ENCODE peak calls at places on chromosome 13, in six cellular contexts. One of them, this sample, is unnamed.
A peak's percentile ranks its signal among the peaks of the same experiment; 100 is the strongest.

GRCh38 chr13:42011601-42012401 is 36.6 kb upstream of the DGKH start:
- DNase-seq in activated naive CD4-positive, alpha-beta T cell treated with anti-CD3 and anti-CD28 coated beads, Interleukin-2, amount 10 ng/mL, durations not matched to agents 7 days and 5 days: no peak
- DNase-seq in NCI-H748 treated with DMSO at 0.1 percent for 48 hours: no peak
- DNase-seq in GOT3: no peak
- DNase-seq in left colon: peak; percentile 33
- DNase-seq in osteocyte: no peak
- DNase-seq in this sample: no peak

GRCh38 chr13:29484796-29485195 is 110.7 kb downstream of the SLC7A1 start:
- DNase-seq in GOT3: no peak
- DNase-seq in left colon: no peak
- DNase-seq in osteocyte: no peak
- DNase-seq in activated naive CD4-positive, alpha-beta T cell treated with anti-CD3 and anti-CD28 coated beads, Interleukin-2, amount 10 ng/mL, durations not matched to agents 7 days and 5 days: no peak
- DNase-seq in NCI-H748 treated with DMSO at 0.1 percent for 48 hours: no peak
- DNase-seq in this sample: no peak

GRCh38 chr13:80338781-80339577 is 1.9 kb downstream of the SPRY2 start:
- DNase-seq in GOT3: peak; percentile 13
- DNase-seq in osteocyte: peak; percentile 88
- DNase-seq in left colon: peak; percentile 73
- DNase-seq in activated naive CD4-positive, alpha-beta T cell treated with anti-CD3 and anti-CD28 coated beads, Interleukin-2, amount 10 ng/mL, durations not matched to agents 7 days and 5 days: no peak
- DNase-seq in NCI-H748 treated with DMSO at 0.1 percent for 48 hours: peak; percentile 60
- DNase-seq in this sample: peak; percentile 76

GRCh38 chr13:90686438-90686837 is 661.0 kb upstream of the MIR17HG start:
- DNase-seq in osteocyte: no peak
- DNase-seq in NCI-H748 treated with DMSO at 0.1 percent for 48 hours: no peak
- DNase-seq in left colon: no peak
- DNase-seq in GOT3: no peak
- DNase-seq in activated naive CD4-positive, alpha-beta T cell treated with anti-CD3 and anti-CD28 coated beads, Interleukin-2, amount 10 ng/mL, durations not matched to agents 7 days and 5 days: no peak
- DNase-seq in this sample: no peak

GRCh38 chr13:38213307-38213706 is 136.3 kb upstream of the UFM1 start:
- DNase-seq in left colon: no peak
- DNase-seq in activated naive CD4-positive, alpha-beta T cell treated with anti-CD3 and anti-CD28 coated beads, Interleukin-2, amount 10 ng/mL, durations not matched to agents 7 days and 5 days: no peak
- DNase-seq in osteocyte: no peak
- DNase-seq in NCI-H748 treated with DMSO at 0.1 percent for 48 hours: no peak
- DNase-seq in GOT3: no peak
- DNase-seq in this sample: no peak

GRCh38 chr13:74259641-74260040 is 125.4 kb upstream of the KLF12 start:
- DNase-seq in osteocyte: no peak
- DNase-seq in GOT3: no peak
- DNase-seq in left colon: no peak
- DNase-seq in NCI-H748 treated with DMSO at 0.1 percent for 48 hours: no peak
- DNase-seq in activated naive CD4-positive, alpha-beta T cell treated with anti-CD3 and anti-CD28 coated beads, Interleukin-2, amount 10 ng/mL, durations not matched to agents 7 days and 5 days: no peak
- DNase-seq in this sample: no peak

GRCh38 chr13:23488442-23488841 is 54.9 kb upstream of the SACS start:
- DNase-seq in GOT3: no peak
- DNase-seq in activated naive CD4-positive, alpha-beta T cell treated with anti-CD3 and anti-CD28 coated beads, Interleukin-2, amount 10 ng/mL, durations not matched to agents 7 days and 5 days: no peak
- DNase-seq in left colon: no peak
- DNase-seq in NCI-H748 treated with DMSO at 0.1 percent for 48 hours: peak; percentile 99
- DNase-seq in osteocyte: no peak
- DNase-seq in this sample: no peak

GRCh38 chr13:106284358-106284757 is 251.1 kb downstream of the EFNB2 start:
- DNase-seq in activated naive CD4-positive, alpha-beta T cell treated with anti-CD3 and anti-CD28 coated beads, Interleukin-2, amount 10 ng/mL, durations not matched to agents 7 days and 5 days: no peak
- DNase-seq in GOT3: no peak
- DNase-seq in NCI-H748 treated with DMSO at 0.1 percent for 48 hours: no peak
- DNase-seq in osteocyte: no peak
- DNase-seq in left colon: no peak
- DNase-seq in this sample: no peak

GRCh38 chr13:20993211-20993610 is 68.2 kb downstream of the LATS2 start:
- DNase-seq in activated naive CD4-positive, alpha-beta T cell treated with anti-CD3 and anti-CD28 coated beads, Interleukin-2, amount 10 ng/mL, durations not matched to agents 7 days and 5 days: no peak
- DNase-seq in GOT3: no peak
- DNase-seq in osteocyte: no peak
- DNase-seq in NCI-H748 treated with DMSO at 0.1 percent for 48 hours: no peak
- DNase-seq in left colon: no peak
- DNase-seq in this sample: no peak

GRCh38 chr13:99968521-99969367 is 2.8 kb downstream of the ZIC5 start:
- DNase-seq in left colon: no peak
- DNase-seq in activated naive CD4-positive, alpha-beta T cell treated with anti-CD3 and anti-CD28 coated beads, Interleukin-2, amount 10 ng/mL, durations not matched to agents 7 days and 5 days: no peak
- DNase-seq in GOT3: no peak
- DNase-seq in NCI-H748 treated with DMSO at 0.1 percent for 48 hours: no peak
- DNase-seq in osteocyte: no peak
- DNase-seq in this sample: no peak

GRCh38 chr13:39578821-39579291 is 24.1 kb downstream of the LHFPL6 start:
- DNase-seq in NCI-H748 treated with DMSO at 0.1 percent for 48 hours: no peak
- DNase-seq in osteocyte: no peak
- DNase-seq in left colon: no peak
- DNase-seq in activated naive CD4-positive, alpha-beta T cell treated with anti-CD3 and anti-CD28 coated beads, Interleukin-2, amount 10 ng/mL, durations not matched to agents 7 days and 5 days: no peak
- DNase-seq in GOT3: no peak
- DNase-seq in this sample: no peak

GRCh38 chr13:80389073-80390038 is 48.4 kb upstream of the SPRY2 start:
- DNase-seq in activated naive CD4-positive, alpha-beta T cell treated with anti-CD3 and anti-CD28 coated beads, Interleukin-2, amount 10 ng/mL, durations not matched to agents 7 days and 5 days: no peak
- DNase-seq in osteocyte: no peak
- DNase-seq in GOT3: no peak
- DNase-seq in NCI-H748 treated with DMSO at 0.1 percent for 48 hours: no peak
- DNase-seq in left colon: no peak
- DNase-seq in this sample: no peak

GRCh38 chr13:51063909-51064308 is 47.2 kb downstream of the C13orf42 start:
- DNase-seq in left colon: no peak
- DNase-seq in NCI-H748 treated with DMSO at 0.1 percent for 48 hours: no peak
- DNase-seq in GOT3: no peak
- DNase-seq in osteocyte: no peak
- DNase-seq in activated naive CD4-positive, alpha-beta T cell treated with anti-CD3 and anti-CD28 coated beads, Interleukin-2, amount 10 ng/mL, durations not matched to agents 7 days and 5 days: no peak
- DNase-seq in this sample: no peak

GRCh38 chr13:34207334-34207733 is 389.4 kb downstream of the RFC3 start:
- DNase-seq in NCI-H748 treated with DMSO at 0.1 percent for 48 hours: no peak
- DNase-seq in GOT3: no peak
- DNase-seq in osteocyte: no peak
- DNase-seq in left colon: no peak
- DNase-seq in activated naive CD4-positive, alpha-beta T cell treated with anti-CD3 and anti-CD28 coated beads, Interleukin-2, amount 10 ng/mL, durations not matched to agents 7 days and 5 days: no peak
- DNase-seq in this sample: no peak

GRCh38 chr13:75418997-75419396 is 63.0 kb downstream of the TBC1D4 start:
- DNase-seq in NCI-H748 treated with DMSO at 0.1 percent for 48 hours: no peak
- DNase-seq in activated naive CD4-positive, alpha-beta T cell treated with anti-CD3 and anti-CD28 coated beads, Interleukin-2, amount 10 ng/mL, durations not matched to agents 7 days and 5 days: no peak
- DNase-seq in GOT3: no peak
- DNase-seq in left colon: no peak
- DNase-seq in osteocyte: no peak
- DNase-seq in this sample: no peak

GRCh38 chr13:21569686-21570085 is 34.3 kb downstream of the MICU2 start:
- DNase-seq in osteocyte: no peak
- DNase-seq in left colon: no peak
- DNase-seq in activated naive CD4-positive, alpha-beta T cell treated with anti-CD3 and anti-CD28 coated beads, Interleukin-2, amount 10 ng/mL, durations not matched to agents 7 days and 5 days: no peak
- DNase-seq in NCI-H748 treated with DMSO at 0.1 percent for 48 hours: no peak
- DNase-seq in GOT3: no peak
- DNase-seq in this sample: no peak

This sample was measured in left lobe of liver.